ENCODE peak calls at places on chromosomes 13 and 19, in ten cellular contexts. K, D, H, E, W, Z, A, B, T and F are unnamed samples.

GRCh38 chr13:31172535-31172934 is 10.8 kb upstream of the HSPH1 start:
- DNase-seq in K (peak; percentile 58), D (no peak), H (no peak), E (no peak), W (no peak), Z (no peak), A (no peak), B (no peak), T (peak; percentile 1), F (no peak)

GRCh38 chr13:39058040-39058439 is 19.8 kb downstream of the NHLRC3 start:
- DNase-seq in K (no peak), D (no peak), H (no peak), E (no peak), W (no peak), Z (no peak), A (no peak), B (no peak), T (no peak), F (no peak)

GRCh38 chr13:100694722-100695644 is 20.4 kb upstream of the TMTC4 start:
- DNase-seq in K (peak; percentile 76), D (peak; percentile 50), H (no peak), E (no peak), W (peak; percentile 71), Z (no peak), A (no peak), B (no peak), T (no peak), F (peak; percentile 60)

GRCh38 chr19:27972291-27973040 is 1240.5 kb downstream of the UQCRFS1 start:
- DNase-seq in K (peak; percentile 29), D (no peak), H (no peak), E (no peak), W (no peak), Z (no peak), A (no peak), B (no peak), T (no peak), F (peak; percentile 10)

GRCh38 chr13:105990256-105990958 is 545.1 kb downstream of the EFNB2 start:
- DNase-seq in K (no peak), D (no peak), H (no peak), E (no peak), W (no peak), Z (no peak), A (no peak), B (no peak), T (no peak), F (no peak)

GRCh38 chr13:32940601-32941000 is 75.6 kb upstream of the KL start:
- DNase-seq in K (peak; percentile 25), D (no peak), H (no peak), E (no peak), W (peak; percentile 14), Z (peak; percentile 53), A (no peak), B (no peak), T (no peak), F (no peak)

GRCh38 chr19:5354403-5354802 is 13.8 kb upstream of the PTPRS start:
- DNase-seq in K (no peak), D (no peak), H (no peak), E (no peak), W (no peak), Z (no peak), A (no peak), B (no peak), T (no peak), F (peak; percentile 48)

GRCh38 chr13:20174656-20175405 is 14.0 kb upstream of the GJA3 start:
- DNase-seq in K (peak; percentile 83), D (no peak), H (no peak), E (peak; percentile 44), W (no peak), Z (peak; percentile 59), A (peak; percentile 88), B (no peak), T (peak; percentile 83), F (peak; percentile 90)

GRCh38 chr19:3617463-3617862 is 9.1 kb downstream of the CACTIN start:
- DNase-seq in K (no peak), D (no peak), H (no peak), E (no peak), W (no peak), Z (no peak), A (no peak), B (no peak), T (no peak), F (no peak)

GRCh38 chr13:50697746-50698526 is 145.6 kb downstream of the DLEU7 start:
- DNase-seq in K (no peak), D (no peak), H (no peak), E (no peak), W (no peak), Z (no peak), A (no peak), B (no peak), T (no peak), F (no peak)

GRCh38 chr13:109857325-109857724 is 70.9 kb upstream of the IRS2 start:
- DNase-seq in K (no peak), D (no peak), H (no peak), E (no peak), W (no peak), Z (no peak), A (no peak), B (no peak), T (no peak), F (no peak)

GRCh38 chr13:102376314-102376713 is 25.5 kb downstream of the FGF14 start:
- DNase-seq in K (no peak), D (no peak), H (no peak), E (no peak), W (no peak), Z (no peak), A (no peak), B (no peak), T (no peak), F (no peak)

GRCh38 chr19:34481861-34482379 is 362 bp downstream of the WTIP start:
- DNase-seq in K (peak; percentile 82), D (peak; percentile 50), H (no peak), E (no peak), W (no peak), Z (no peak), A (no peak), B (no peak), T (peak; percentile 44), F (no peak)

GRCh38 chr13:35744144-35744543 is 267.7 kb upstream of the MAB21L1 start:
- DNase-seq in K (no peak), D (no peak), H (no peak), E (no peak), W (no peak), Z (no peak), A (no peak), B (no peak), T (no peak), F (no peak)

GRCh38 chr13:85659493-85659892 is 139.7 kb downstream of the SLITRK6 start:
- DNase-seq in K (no peak), D (no peak), H (no peak), E (no peak), W (no peak), Z (no peak), A (no peak), B (no peak), T (no peak), F (no peak)

GRCh38 chr19:54470991-54471782 is 1.9 kb downstream of the CDC42EP5 start:
- DNase-seq in K (peak; percentile 55), D (no peak), H (no peak), E (no peak), W (no peak), Z (no peak), A (peak; percentile 65), B (no peak), T (no peak), F (peak; percentile 42)

GRCh38 chr13:77239312-77239711 is 87.6 kb downstream of the MYCBP2 start:
- DNase-seq in K (no peak), D (no peak), H (no peak), E (no peak), W (no peak), Z (no peak), A (no peak), B (no peak), T (no peak), F (no peak)

GRCh38 chr13:98022210-98022609 is 68.7 kb downstream of the IPO5 start:
- DNase-seq in K (peak; percentile 16), D (no peak), H (no peak), E (no peak), W (no peak), Z (no peak), A (no peak), B (peak; percentile 41), T (no peak), F (peak; percentile 80)

GRCh38 chr19:679418-680286 is 3.5 kb downstream of the FSTL3 start:
- DNase-seq in K (peak; percentile 75), D (no peak), H (no peak), E (peak; percentile 53), W (peak; percentile 70), Z (peak; percentile 40), A (peak; percentile 75), B (no peak), T (peak; percentile 35), F (peak; percentile 62)

GRCh38 chr13:75829874-75830273 is 193.7 kb downstream of the LMO7 start:
- DNase-seq in K (no peak), D (no peak), H (no peak), E (no peak), W (no peak), Z (no peak), A (no peak), B (no peak), T (no peak), F (no peak)